ENCODE peak calls at places on chromosomes 4 and X, in seven cellular contexts. D is right cardiac atrium, H is PC-3, B is heart left ventricle, X is aorta, M is RWPE2, Y is gastrocnemius medialis. S is an unnamed sample. For H3K4me1, the result is how much of the 10 kb centered on the place peaks cover.

GRCh38 chr4:122662701-122663100 is 41.8 kb upstream of the IL21 start:
- ATAC-seq in D (no peak), H (no peak), B (no peak), X (no peak), M (no peak), Y (peak), S (no peak)

GRCh38 chr4:156476359-156476758 is 495.2 kb downstream of the PDGFC start:
- ATAC-seq in D (no peak), H (peak), B (peak), X (peak), M (peak), Y (no peak), S (no peak)

GRCh38 chr4:11178433-11178832 is 250.3 kb downstream of the HS3ST1 start:
- ATAC-seq in D (no peak), H (no peak), B (no peak), X (no peak), M (no peak), Y (no peak), S (no peak)

GRCh38 chrX:148192547-148192946 is 211.4 kb downstream of the FMR1NB start:
- ATAC-seq in D (no peak), H (no peak), B (no peak), X (no peak), M (no peak), Y (no peak), S (no peak)

GRCh38 chrX:19593684-19594083 is 78.4 kb upstream of the MAP3K15 start:
- ATAC-seq in D (no peak), H (no peak), B (peak), X (peak), M (no peak), Y (no peak), S (no peak)

GRCh38 chr4:113901994-113902787 is 77.3 kb downstream of the ARSJ start:
- ATAC-seq in D (no peak), H (no peak), B (no peak), X (peak), M (peak), Y (no peak), S (no peak)

GRCh38 chrX:20066968-20067708 is 49.6 kb downstream of the MAP7D2 start:
- ATAC-seq in D (no peak), H (peak), B (peak), X (no peak), M (peak), Y (no peak), S (peak)

GRCh38 chr4:161530710-161531109 is 633.1 kb downstream of the FSTL5 start:
- ATAC-seq in D (no peak), H (no peak), B (no peak), X (no peak), M (no peak), Y (no peak), S (no peak)

GRCh38 chr4:88523325-88524129 is at the start of gene PYURF:
- ATAC-seq in D (peak), H (peak), B (peak), X (peak), M (peak), Y (peak), S (peak)

GRCh38 chr4:1211951-1212545 is 36.9 kb downstream of the CTBP1 start:
- ATAC-seq in D (no peak), H (no peak), B (no peak), X (no peak), M (no peak), Y (peak), S (no peak)
- H3K4me1 ChIP-seq in D (under half), H (under half), B (half or more), X (under half), M (under half), Y (under half), S (under half)

GRCh38 chr4:145488310-145488709 is 6.7 kb downstream of the SMAD1 start:
- ATAC-seq in D (no peak), H (no peak), B (no peak), X (no peak), M (no peak), Y (no peak), S (no peak)
- H3K4me1 ChIP-seq in D (under half), H (under half), B (half or more), X (under half), M (under half), Y (half or more), S (under half)

GRCh38 chrX:77892887-77893286 is 2.3 kb downstream of the MAGT1 start:
- ATAC-seq in D (no peak), H (no peak), B (no peak), X (no peak), M (no peak), Y (no peak), S (no peak)
- H3K4me1 ChIP-seq in D (under half), H (under half), B (under half), X (under half), M (under half), Y (under half), S (under half)

GRCh38 chr4:185712350-185713024 is 99.5 kb downstream of the SORBS2 start:
- ATAC-seq in D (no peak), H (no peak), B (peak), X (no peak), M (no peak), Y (no peak), S (no peak)

GRCh38 chr4:185713272-185713671 is 98.7 kb downstream of the SORBS2 start:
- ATAC-seq in D (no peak), H (peak), B (no peak), X (no peak), M (peak), Y (no peak), S (no peak)

GRCh38 chr4:185709802-185710486 is 102.0 kb downstream of the SORBS2 start:
- ATAC-seq in D (peak), H (no peak), B (no peak), X (no peak), M (peak), Y (no peak), S (no peak)

GRCh38 chr4:185710487-185710995 is 101.5 kb downstream of the SORBS2 start:
- ATAC-seq in D (peak), H (peak), B (peak), X (no peak), M (no peak), Y (no peak), S (no peak)

GRCh38 chr4:185711764-185712163 is 100.2 kb downstream of the SORBS2 start:
- ATAC-seq in D (no peak), H (no peak), B (no peak), X (no peak), M (peak), Y (no peak), S (no peak)
- H3K4me1 ChIP-seq in D (under half), H (under half), B (half or more), X (under half), M (under half), Y (under half), S (under half)

GRCh38 chr4:1014395-1015167 is 3.2 kb downstream of the FGFRL1 start:
- ATAC-seq in D (no peak), H (no peak), B (no peak), X (no peak), M (no peak), Y (no peak), S (no peak)
- H3K4me1 ChIP-seq in D (under half), H (under half), B (under half), X (under half), M (under half), Y (under half), S (under half)

GRCh38 chr4:103778221-103778620 is 58.4 kb upstream of the TACR3 start:
- ATAC-seq in D (no peak), H (no peak), B (no peak), X (no peak), M (no peak), Y (no peak), S (no peak)

GRCh38 chr4:103773691-103774231 is 54.0 kb upstream of the TACR3 start:
- ATAC-seq in D (no peak), H (no peak), B (no peak), X (no peak), M (no peak), Y (no peak), S (no peak)

GRCh38 chr4:103774326-103774725 is 54.5 kb upstream of the TACR3 start:
- ATAC-seq in D (no peak), H (no peak), B (no peak), X (no peak), M (no peak), Y (no peak), S (no peak)
- H3K4me1 ChIP-seq in D (under half), H (under half), B (under half), X (under half), M (under half), Y (under half), S (under half)

DNA sequence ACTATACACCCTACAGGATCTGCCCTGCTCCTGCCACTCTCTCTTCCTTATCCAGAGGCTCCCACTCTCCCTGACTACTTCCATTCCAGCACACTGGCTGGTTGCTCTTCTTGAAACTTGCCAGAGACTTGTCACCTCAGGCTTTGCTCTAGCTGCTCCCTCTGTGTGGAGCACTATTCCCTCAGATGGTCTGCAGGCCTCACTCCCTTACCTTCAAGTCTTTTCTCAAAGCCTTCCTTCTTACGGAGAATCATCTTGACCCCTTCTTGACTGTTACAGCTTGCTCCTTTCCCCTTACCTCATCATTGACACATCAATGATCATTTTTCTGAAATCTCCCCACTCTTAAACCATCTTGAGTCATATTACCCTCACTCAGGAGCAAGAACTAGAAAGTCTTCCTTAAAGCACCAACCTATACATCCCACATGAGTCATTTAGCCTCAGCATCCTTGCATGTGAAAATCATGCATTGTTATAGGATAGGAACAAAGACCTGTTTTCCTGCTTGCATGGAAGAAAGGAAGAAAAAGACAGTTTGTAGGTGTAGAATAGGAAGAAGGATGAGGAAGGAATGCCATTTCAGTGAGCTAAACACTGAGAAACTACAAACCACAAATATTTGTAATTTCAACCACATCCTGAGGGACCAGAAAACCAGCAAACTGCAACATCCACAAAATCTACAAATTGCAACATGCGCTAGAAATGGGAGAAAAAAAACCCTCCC is 55.7 kb downstream of the ANTXR2 start:
- ATAC-seq in D (no peak), H (peak), B (no peak), X (no peak), M (peak), Y (no peak), S (no peak)
- H3K4me1 ChIP-seq in D (under half), H (under half), B (under half), X (under half), M (under half), Y (under half), S (under half)

DNA sequence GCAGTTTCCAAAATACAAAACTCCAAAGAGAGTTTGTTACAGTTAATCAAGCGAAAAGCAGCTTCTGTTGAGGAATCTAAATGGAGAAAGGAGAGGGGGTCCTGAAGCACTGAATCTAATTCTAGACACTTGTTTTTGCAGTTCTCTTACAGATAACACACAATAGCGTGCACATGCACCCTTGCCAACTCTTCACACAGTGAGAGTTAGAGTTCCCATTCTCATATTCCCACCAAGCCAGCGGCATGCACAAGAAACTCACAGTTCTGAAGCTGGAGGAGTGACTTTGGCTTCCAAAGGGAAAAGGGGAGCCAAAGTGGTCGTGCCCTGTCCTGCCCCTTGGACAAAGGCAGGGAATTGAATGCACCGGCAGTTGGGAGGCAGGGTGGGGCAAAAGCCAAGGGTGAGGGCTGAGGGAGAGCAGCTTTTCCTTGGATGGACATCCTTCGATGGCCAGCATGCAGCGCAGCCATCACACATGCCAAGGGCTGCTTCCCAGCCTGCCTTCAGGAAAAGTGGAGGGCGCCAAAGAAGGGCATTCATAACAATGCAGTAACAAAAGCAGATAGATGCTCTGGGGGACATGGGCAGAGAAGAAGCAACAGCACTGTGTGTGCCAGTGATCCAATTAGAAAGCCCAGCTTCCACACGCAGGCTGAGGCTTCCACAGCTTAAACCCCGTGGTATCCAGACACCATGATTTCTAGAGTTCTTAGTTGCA is 71.6 kb downstream of the TSPAN5 start:
- ATAC-seq in D (peak), H (no peak), B (no peak), X (peak), M (no peak), Y (no peak), S (no peak)
- H3K4me1 ChIP-seq in D (under half), H (under half), B (under half), X (under half), M (under half), Y (under half), S (under half)

DNA sequence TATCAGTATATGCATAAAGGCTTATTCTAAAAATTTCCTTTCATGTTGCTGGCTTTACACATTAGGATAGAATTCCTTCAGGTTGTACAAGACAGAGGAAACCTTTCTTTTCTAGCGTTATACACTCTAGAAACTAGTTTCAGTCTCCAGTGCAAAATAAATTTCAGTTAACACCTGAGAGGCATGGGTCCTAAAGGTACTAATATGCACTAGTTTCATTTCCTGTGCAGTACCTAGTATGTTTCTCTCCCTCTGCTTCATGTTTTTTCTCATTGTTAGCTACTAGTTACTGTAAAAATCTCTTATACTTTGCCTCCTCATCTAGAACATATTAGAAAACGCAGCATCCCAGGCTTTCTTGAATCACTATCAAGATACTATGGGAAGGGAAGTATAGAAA is 54.0 kb downstream of the SNX25 start:
- ATAC-seq in D (no peak), H (no peak), B (no peak), X (no peak), M (no peak), Y (no peak), S (no peak)
- H3K4me1 ChIP-seq in D (under half), H (under half), B (under half), X (under half), M (under half), Y (under half), S (under half)

S was measured in gastroesophageal sphincter.